ENCODE peak calls at places on chromosomes 11 and 22, in ten cellular contexts. One of them, this sample, is unnamed.

GRCh38 chr11:123742334-123742733 is 874 bp upstream of the ZNF202 start:
- DNase-seq in left lung: no peak
- DNase-seq in AG04450: no peak
- DNase-seq in heart left ventricle: no peak
- DNase-seq in thyroid gland: no peak
- DNase-seq in fibroblast of lung: no peak
- DNase-seq in choroid plexus epithelial cell: no peak
- DNase-seq in HCT116: no peak
- DNase-seq in brain microvascular endothelial cell: no peak
- DNase-seq in bronchial epithelial cell: no peak
- DNase-seq in this sample: no peak

GRCh38 chr11:19433367-19433766 is 192.6 kb upstream of the E2F8 start:
- DNase-seq in thyroid gland: no peak
- DNase-seq in choroid plexus epithelial cell: peak; percentile 51
- DNase-seq in left lung: no peak
- DNase-seq in fibroblast of lung: no peak
- DNase-seq in bronchial epithelial cell: no peak
- DNase-seq in HCT116: no peak
- DNase-seq in brain microvascular endothelial cell: no peak
- DNase-seq in heart left ventricle: no peak
- DNase-seq in AG04450: no peak
- DNase-seq in this sample: no peak

GRCh38 chr11:128503231-128503991 is 83.9 kb downstream of the ETS1 start:
- DNase-seq in bronchial epithelial cell: peak; percentile 83
- DNase-seq in HCT116: no peak
- DNase-seq in AG04450: peak; percentile 78
- DNase-seq in thyroid gland: no peak
- DNase-seq in fibroblast of lung: peak; percentile 87
- DNase-seq in brain microvascular endothelial cell: peak; percentile 87
- DNase-seq in heart left ventricle: no peak
- DNase-seq in left lung: no peak
- DNase-seq in choroid plexus epithelial cell: peak; percentile 89
- DNase-seq in this sample: peak; percentile 79

GRCh38 chr11:103652013-103652412 is 384.4 kb upstream of the DDI1 start:
- DNase-seq in AG04450: no peak
- DNase-seq in choroid plexus epithelial cell: no peak
- DNase-seq in HCT116: no peak
- DNase-seq in fibroblast of lung: peak; percentile 11
- DNase-seq in bronchial epithelial cell: peak; percentile 6
- DNase-seq in thyroid gland: no peak
- DNase-seq in left lung: no peak
- DNase-seq in brain microvascular endothelial cell: peak; percentile 23
- DNase-seq in heart left ventricle: no peak
- DNase-seq in this sample: peak; percentile 42

GRCh38 chr11:32892355-32893090 is at the start of gene QSER1:
- DNase-seq in HCT116: no peak
- DNase-seq in brain microvascular endothelial cell: peak; percentile 22
- DNase-seq in bronchial epithelial cell: peak; percentile 22
- DNase-seq in AG04450: no peak
- DNase-seq in thyroid gland: peak; percentile 69
- DNase-seq in left lung: peak; percentile 91
- DNase-seq in heart left ventricle: peak; percentile 85
- DNase-seq in fibroblast of lung: peak; percentile 54
- DNase-seq in choroid plexus epithelial cell: peak; percentile 48
- DNase-seq in this sample: peak; percentile 52

GRCh38 chr11:73143126-73143838 is 1.2 kb upstream of the FCHSD2 start:
- DNase-seq in heart left ventricle: no peak
- DNase-seq in bronchial epithelial cell: no peak
- DNase-seq in fibroblast of lung: peak; percentile 27
- DNase-seq in left lung: no peak
- DNase-seq in choroid plexus epithelial cell: peak; percentile 54
- DNase-seq in thyroid gland: peak; percentile 69
- DNase-seq in HCT116: no peak
- DNase-seq in AG04450: peak; percentile 38
- DNase-seq in brain microvascular endothelial cell: no peak
- DNase-seq in this sample: peak; percentile 56

GRCh38 chr22:29477919-29478318 is 2.1 kb upstream of the NEFH start:
- DNase-seq in bronchial epithelial cell: no peak
- DNase-seq in HCT116: no peak
- DNase-seq in AG04450: no peak
- DNase-seq in heart left ventricle: no peak
- DNase-seq in fibroblast of lung: no peak
- DNase-seq in thyroid gland: no peak
- DNase-seq in brain microvascular endothelial cell: no peak
- DNase-seq in left lung: no peak
- DNase-seq in choroid plexus epithelial cell: no peak
- DNase-seq in this sample: no peak

GRCh38 chr11:81644239-81644840 is 1089.3 kb downstream of the FAM181B start:
- DNase-seq in fibroblast of lung: peak; percentile 65
- DNase-seq in thyroid gland: no peak
- DNase-seq in brain microvascular endothelial cell: peak; percentile 50
- DNase-seq in heart left ventricle: no peak
- DNase-seq in choroid plexus epithelial cell: peak; percentile 75
- DNase-seq in AG04450: no peak
- DNase-seq in left lung: no peak
- DNase-seq in bronchial epithelial cell: peak; percentile 50
- DNase-seq in HCT116: peak; percentile 4
- DNase-seq in this sample: peak; percentile 43

GRCh38 chr11:62390727-62391126 is 28.1 kb upstream of the SCGB1A1 start:
- DNase-seq in HCT116: no peak
- DNase-seq in fibroblast of lung: no peak
- DNase-seq in left lung: no peak
- DNase-seq in thyroid gland: no peak
- DNase-seq in heart left ventricle: no peak
- DNase-seq in AG04450: no peak
- DNase-seq in bronchial epithelial cell: no peak
- DNase-seq in brain microvascular endothelial cell: no peak
- DNase-seq in choroid plexus epithelial cell: no peak
- DNase-seq in this sample: no peak

GRCh38 chr11:83511646-83512045 is 225.5 kb upstream of the CCDC90B start:
- DNase-seq in heart left ventricle: no peak
- DNase-seq in bronchial epithelial cell: no peak
- DNase-seq in fibroblast of lung: no peak
- DNase-seq in AG04450: no peak
- DNase-seq in left lung: no peak
- DNase-seq in choroid plexus epithelial cell: no peak
- DNase-seq in HCT116: no peak
- DNase-seq in brain microvascular endothelial cell: no peak
- DNase-seq in thyroid gland: no peak
- DNase-seq in this sample: no peak

GRCh38 chr11:42407379-42407778 is 904.4 kb upstream of the API5 start:
- DNase-seq in AG04450: no peak
- DNase-seq in heart left ventricle: no peak
- DNase-seq in HCT116: no peak
- DNase-seq in left lung: no peak
- DNase-seq in choroid plexus epithelial cell: no peak
- DNase-seq in fibroblast of lung: no peak
- DNase-seq in brain microvascular endothelial cell: peak; percentile 10
- DNase-seq in thyroid gland: no peak
- DNase-seq in bronchial epithelial cell: no peak
- DNase-seq in this sample: peak; percentile 57

GRCh38 chr22:29269731-29270474 is 1.8 kb downstream of the EWSR1 start:
- DNase-seq in brain microvascular endothelial cell: no peak
- DNase-seq in HCT116: no peak
- DNase-seq in heart left ventricle: no peak
- DNase-seq in left lung: no peak
- DNase-seq in bronchial epithelial cell: peak; percentile 22
- DNase-seq in AG04450: no peak
- DNase-seq in fibroblast of lung: no peak
- DNase-seq in choroid plexus epithelial cell: peak; percentile 40
- DNase-seq in thyroid gland: no peak
- DNase-seq in this sample: no peak

GRCh38 chr11:38680166-38680565 is 2082.1 kb upstream of the RAG2 start:
- DNase-seq in heart left ventricle: no peak
- DNase-seq in choroid plexus epithelial cell: peak; percentile 14
- DNase-seq in thyroid gland: no peak
- DNase-seq in HCT116: no peak
- DNase-seq in left lung: no peak
- DNase-seq in bronchial epithelial cell: no peak
- DNase-seq in AG04450: no peak
- DNase-seq in fibroblast of lung: no peak
- DNase-seq in brain microvascular endothelial cell: no peak
- DNase-seq in this sample: no peak

GRCh38 chr22:27877501-27877900 is 41.6 kb downstream of the PITPNB start:
- DNase-seq in fibroblast of lung: no peak
- DNase-seq in HCT116: no peak
- DNase-seq in AG04450: no peak
- DNase-seq in left lung: no peak
- DNase-seq in heart left ventricle: no peak
- DNase-seq in choroid plexus epithelial cell: no peak
- DNase-seq in brain microvascular endothelial cell: no peak
- DNase-seq in bronchial epithelial cell: no peak
- DNase-seq in thyroid gland: no peak
- DNase-seq in this sample: no peak

GRCh38 chr11:12269104-12269441 is 108.3 kb upstream of the PARVA start:
- DNase-seq in AG04450: no peak
- DNase-seq in left lung: no peak
- DNase-seq in bronchial epithelial cell: peak; percentile 56
- DNase-seq in HCT116: no peak
- DNase-seq in heart left ventricle: no peak
- DNase-seq in choroid plexus epithelial cell: peak; percentile 55
- DNase-seq in brain microvascular endothelial cell: no peak
- DNase-seq in fibroblast of lung: no peak
- DNase-seq in thyroid gland: peak; percentile 64
- DNase-seq in this sample: peak; percentile 86

GRCh38 chr11:2434506-2435255 is 9.6 kb downstream of the TRPM5 start:
- DNase-seq in choroid plexus epithelial cell: no peak
- DNase-seq in thyroid gland: no peak
- DNase-seq in brain microvascular endothelial cell: no peak
- DNase-seq in bronchial epithelial cell: no peak
- DNase-seq in left lung: no peak
- DNase-seq in heart left ventricle: no peak
- DNase-seq in fibroblast of lung: no peak
- DNase-seq in HCT116: no peak
- DNase-seq in AG04450: no peak
- DNase-seq in this sample: no peak

GRCh38 chr11:61549662-61550568 is 31.0 kb downstream of the SYT7 start:
- DNase-seq in choroid plexus epithelial cell: no peak
- DNase-seq in AG04450: no peak
- DNase-seq in thyroid gland: peak; percentile 33
- DNase-seq in brain microvascular endothelial cell: no peak
- DNase-seq in fibroblast of lung: no peak
- DNase-seq in left lung: no peak
- DNase-seq in HCT116: no peak
- DNase-seq in bronchial epithelial cell: no peak
- DNase-seq in heart left ventricle: peak; percentile 40
- DNase-seq in this sample: no peak

GRCh38 chr11:68506908-68507307 is 46.4 kb downstream of the PPP6R3 start:
- DNase-seq in fibroblast of lung: no peak
- DNase-seq in left lung: no peak
- DNase-seq in heart left ventricle: no peak
- DNase-seq in AG04450: no peak
- DNase-seq in HCT116: no peak
- DNase-seq in bronchial epithelial cell: no peak
- DNase-seq in choroid plexus epithelial cell: no peak
- DNase-seq in brain microvascular endothelial cell: no peak
- DNase-seq in thyroid gland: no peak
- DNase-seq in this sample: no peak
- H3K4me3 ChIP-seq in fibroblast of lung: no peak overlapping the region
- H3K4me3 ChIP-seq in left lung: no peak overlapping the region
- H3K4me3 ChIP-seq in heart left ventricle: no peak overlapping the region
- H3K4me3 ChIP-seq in AG04450: no peak overlapping the region
- H3K4me3 ChIP-seq in HCT116: no peak overlapping the region
- H3K4me3 ChIP-seq in bronchial epithelial cell: no peak overlapping the region
- H3K4me3 ChIP-seq in choroid plexus epithelial cell: no peak overlapping the region
- H3K4me3 ChIP-seq in brain microvascular endothelial cell: no peak overlapping the region
- H3K4me3 ChIP-seq in thyroid gland: no peak overlapping the region
- H3K4me3 ChIP-seq in this sample: no peak overlapping the region

GRCh38 chr22:42368379-42369249 is 63.6 kb downstream of the NFAM1 start:
- DNase-seq in bronchial epithelial cell: no peak
- DNase-seq in AG04450: no peak
- DNase-seq in HCT116: no peak
- DNase-seq in thyroid gland: peak; percentile 46
- DNase-seq in brain microvascular endothelial cell: no peak
- DNase-seq in choroid plexus epithelial cell: no peak
- DNase-seq in left lung: peak; percentile 86
- DNase-seq in heart left ventricle: no peak
- DNase-seq in fibroblast of lung: no peak
- DNase-seq in this sample: no peak
- TF ChIP-seq CTCF in bronchial epithelial cell: no peak
- TF ChIP-seq CTCF in AG04450: no peak
- TF ChIP-seq CTCF in HCT116: no peak
- TF ChIP-seq CTCF in thyroid gland: no peak
- TF ChIP-seq CTCF in brain microvascular endothelial cell: no peak
- TF ChIP-seq CTCF in choroid plexus epithelial cell: no peak
- TF ChIP-seq CTCF in left lung: no peak
- TF ChIP-seq CTCF in heart left ventricle: no peak
- TF ChIP-seq CTCF in fibroblast of lung: no peak
- TF ChIP-seq CTCF in this sample: no peak

GRCh38 chr22:39592104-39593060 is 21.8 kb downstream of the CACNA1I start:
- DNase-seq in fibroblast of lung: peak; percentile 77
- DNase-seq in choroid plexus epithelial cell: peak; percentile 80
- DNase-seq in heart left ventricle: no peak
- DNase-seq in brain microvascular endothelial cell: peak; percentile 71
- DNase-seq in AG04450: peak; percentile 45
- DNase-seq in left lung: peak; percentile 64
- DNase-seq in HCT116: peak; percentile 58
- DNase-seq in thyroid gland: peak; percentile 98
- DNase-seq in bronchial epithelial cell: peak; percentile 54
- DNase-seq in this sample: peak; percentile 69
- H3K4me3 ChIP-seq in fibroblast of lung: no peak overlapping the region
- H3K4me3 ChIP-seq in choroid plexus epithelial cell: no peak overlapping the region
- H3K4me3 ChIP-seq in heart left ventricle: no peak overlapping the region
- H3K4me3 ChIP-seq in brain microvascular endothelial cell: no peak overlapping the region
- H3K4me3 ChIP-seq in AG04450: no peak overlapping the region
- H3K4me3 ChIP-seq in left lung: no peak overlapping the region
- H3K4me3 ChIP-seq in HCT116: no peak overlapping the region
- H3K4me3 ChIP-seq in thyroid gland: no peak overlapping the region
- H3K4me3 ChIP-seq in bronchial epithelial cell: no peak overlapping the region
- H3K4me3 ChIP-seq in this sample: no peak overlapping the region

DNA sequence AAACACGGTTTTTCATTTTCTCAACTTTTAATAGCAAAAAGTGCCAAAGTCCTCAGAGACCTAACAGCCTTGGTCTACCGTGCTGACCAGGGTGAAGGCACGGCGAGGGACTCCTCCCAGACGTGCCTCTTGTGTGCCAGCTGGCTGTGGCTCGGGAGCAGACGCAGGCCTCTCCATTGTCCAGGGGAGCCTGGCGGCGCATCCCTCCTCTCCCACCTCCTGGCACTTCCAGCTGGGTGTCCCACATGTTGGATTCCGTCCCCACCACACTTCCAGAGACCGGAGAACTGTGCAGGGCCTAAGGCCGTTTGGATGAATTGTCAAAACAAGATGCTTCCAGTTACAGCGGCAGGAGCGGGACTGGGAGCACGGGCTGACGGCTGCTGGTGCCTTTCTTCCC is 11.6 kb downstream of the CDPF1 start:
- DNase-seq in thyroid gland: no peak
- DNase-seq in brain microvascular endothelial cell: no peak
- DNase-seq in AG04450: no peak
- DNase-seq in bronchial epithelial cell: no peak
- DNase-seq in left lung: no peak
- DNase-seq in choroid plexus epithelial cell: no peak
- DNase-seq in heart left ventricle: no peak
- DNase-seq in HCT116: no peak
- DNase-seq in fibroblast of lung: no peak
- DNase-seq in this sample: no peak
- TF ChIP-seq CTCF in thyroid gland: no peak
- TF ChIP-seq CTCF in brain microvascular endothelial cell: no peak
- TF ChIP-seq CTCF in AG04450: no peak
- TF ChIP-seq CTCF in bronchial epithelial cell: no peak
- TF ChIP-seq CTCF in left lung: no peak
- TF ChIP-seq CTCF in choroid plexus epithelial cell: no peak
- TF ChIP-seq CTCF in heart left ventricle: no peak
- TF ChIP-seq CTCF in HCT116: no peak
- TF ChIP-seq CTCF in fibroblast of lung: no peak
- TF ChIP-seq CTCF in this sample: no peak

This sample was measured in fibroblast of pulmonary artery.